ENCODE peak calls at places on chromosomes 12 and 14, in nine cellular contexts. K is adrenal gland; J is C1 segment of cervical spinal cord; E is KBM-7; A is MCF 10A; C is activated T-helper 1 cell treated with anti-CD3 and anti-CD28 coated beads, Interleukin-12 subunit alpha, Interleukin-12 subunit beta, Interleukin-2, Interleukin-4 antibody, amounts not matched to agents 30 ng/mL and 10 ng/mL and 1 ng/mL, durations not matched to agents 14 hours and 24 hours and 36 hours; W is NCI-H1092; I is LoVo; B is stimulated activated CD4-positive, alpha-beta T cell treated with anti-CD3 and anti-CD28 coated beads, Interleukin-1b, Interleukin-23, amount 100 ng/mL, for 1 hour. H is an unnamed sample.

GRCh38 chr14:61322011-61322798 is 826 bp downstream of the PRKCH start:
- DNase-seq in C (no peak), B (no peak), A (peak), E (no peak), I (peak), J (no peak), K (no peak), W (no peak), H (no peak)

GRCh38 chr14:23438130-23438893 is 2.9 kb upstream of the MYH7 start:
- DNase-seq in B (no peak), A (no peak), E (no peak), W (no peak), K (peak), J (no peak), C (no peak), I (no peak), H (no peak)

GRCh38 chr14:95263527-95264231 is 56.0 kb downstream of the CLMN start:
- DNase-seq in E (no peak), C (no peak), J (no peak), K (peak), B (no peak), W (no peak), I (no peak), A (no peak), H (no peak)

GRCh38 chr12:55738113-55739024 is 4.6 kb upstream of the GDF11 start:
- DNase-seq in W (peak), B (peak), C (peak), A (peak), I (peak), J (peak), K (peak), E (peak), H (peak)

GRCh38 chr12:39972119-39972518 is 133.8 kb downstream of the SLC2A13 start:
- DNase-seq in E (peak), A (peak), J (no peak), I (no peak), C (no peak), W (no peak), K (no peak), B (no peak), H (no peak)

GRCh38 chr12:67651380-67651695 is 2.8 kb downstream of the DYRK2 start:
- DNase-seq in J (peak), A (peak), K (no peak), I (no peak), B (no peak), C (peak), E (peak), W (no peak), H (peak)

GRCh38 chr12:110563702-110564470 is 19.2 kb downstream of the PPTC7 start:
- DNase-seq in B (no peak), A (no peak), W (no peak), J (no peak), I (no peak), K (no peak), C (no peak), E (no peak), H (no peak)

GRCh38 chr14:75342762-75343599 is 64.4 kb downstream of the FOS start:
- DNase-seq in E (peak), C (no peak), B (no peak), A (no peak), W (no peak), I (no peak), J (no peak), K (no peak), H (peak)

GRCh38 chr12:13436182-13436581 is 239.7 kb downstream of the EMP1 start:
- DNase-seq in K (no peak), B (no peak), C (no peak), J (no peak), A (no peak), I (no peak), E (no peak), W (no peak), H (no peak)

GRCh38 chr14:22977684-22978486 is 4.5 kb downstream of the AJUBA start:
- DNase-seq in I (peak), E (no peak), W (no peak), K (peak), C (no peak), J (no peak), B (no peak), A (peak), H (no peak)

GRCh38 chr14:28763914-28764848 is 2.4 kb upstream of the FOXG1 start:
- DNase-seq in K (no peak), W (peak), E (no peak), J (no peak), B (no peak), C (no peak), I (no peak), A (no peak), H (no peak)

H was measured in hippocampal formation.